ENCODE peak calls at places on chromosomes 7 and 10, in ten cellular contexts. O, B, J, I, A, M, U, L, S and C are unnamed samples.
A peak's percentile ranks its signal among the peaks of the same experiment; 100 is the strongest.

GRCh38 chr7:84738583-84739150 is 448.2 kb downstream of the SEMA3D start:
- DNase-seq in O (no peak), B (no peak), J (no peak), I (no peak), A (no peak), M (no peak), U (no peak), L (no peak), S (no peak), C (no peak)

GRCh38 chr7:74199551-74200355 is 10.1 kb upstream of the LAT2 start:
- DNase-seq in O (no peak), B (no peak), J (no peak), I (no peak), A (no peak), M (no peak), U (no peak), L (no peak), S (no peak), C (no peak)

GRCh38 chr7:159094030-159094740 is 50.5 kb downstream of the VIPR2 start:
- DNase-seq in O (no peak), B (no peak), J (no peak), I (no peak), A (no peak), M (no peak), U (peak; percentile 80), L (no peak), S (no peak), C (no peak)

GRCh38 chr7:47814905-47815613 is 133.2 kb downstream of the PKD1L1 start:
- DNase-seq in O (no peak), B (no peak), J (no peak), I (no peak), A (no peak), M (peak; percentile 22), U (no peak), L (no peak), S (no peak), C (no peak)

GRCh38 chr7:69962077-69962855 is 364.0 kb downstream of the AUTS2 start:
- DNase-seq in O (no peak), B (no peak), J (no peak), I (no peak), A (no peak), M (peak; percentile 8), U (peak; percentile 39), L (peak; percentile 73), S (peak; percentile 81), C (no peak)

GRCh38 chr10:70493660-70494234 is 15.2 kb downstream of the PALD1 start:
- DNase-seq in O (no peak), B (peak; percentile 61), J (no peak), I (no peak), A (no peak), M (no peak), U (no peak), L (no peak), S (no peak), C (no peak)

GRCh38 chr10:24894309-24894708 is 58.1 kb downstream of the PRTFDC1 start:
- DNase-seq in O (peak; percentile 47), B (no peak), J (no peak), I (no peak), A (no peak), M (peak; percentile 82), U (no peak), L (no peak), S (no peak), C (no peak)

GRCh38 chr10:70328987-70329386 is 45.2 kb upstream of the NPFFR1 start:
- DNase-seq in O (peak; percentile 25), B (no peak), J (no peak), I (no peak), A (no peak), M (no peak), U (no peak), L (no peak), S (peak; percentile 44), C (no peak)

GRCh38 chr10:131424053-131424452 is 112.5 kb upstream of the TCERG1L start:
- DNase-seq in O (no peak), B (no peak), J (no peak), I (no peak), A (no peak), M (no peak), U (no peak), L (no peak), S (no peak), C (no peak)

GRCh38 chr10:5165738-5166137 is 19.2 kb downstream of the AKR1C8 start:
- DNase-seq in O (no peak), B (no peak), J (no peak), I (no peak), A (no peak), M (peak; percentile 14), U (no peak), L (no peak), S (no peak), C (no peak)

GRCh38 chr10:97538401-97538800 is 34.2 kb upstream of the ANKRD2 start:
- DNase-seq in O (no peak), B (no peak), J (no peak), I (no peak), A (no peak), M (peak; percentile 38), U (no peak), L (no peak), S (no peak), C (no peak)

GRCh38 chr7:92717601-92717981 is 118.8 kb downstream of the CDK6 start:
- DNase-seq in O (no peak), B (no peak), J (no peak), I (no peak), A (no peak), M (no peak), U (no peak), L (no peak), S (no peak), C (no peak)

GRCh38 chr10:118698421-118698820 is 56.3 kb downstream of the CACUL1 start:
- DNase-seq in O (peak; percentile 20), B (no peak), J (no peak), I (peak; percentile 61), A (peak; percentile 75), M (peak; percentile 72), U (no peak), L (no peak), S (no peak), C (peak; percentile 76)

GRCh38 chr10:93589648-93590562 is 11.1 kb downstream of the RBP4 start:
- DNase-seq in O (no peak), B (no peak), J (no peak), I (no peak), A (no peak), M (no peak), U (no peak), L (no peak), S (no peak), C (no peak)

GRCh38 chr7:10128748-10129147 is 844.9 kb upstream of the PHF14 start:
- DNase-seq in O (no peak), B (no peak), J (no peak), I (no peak), A (no peak), M (no peak), U (peak; percentile 28), L (no peak), S (no peak), C (no peak)

GRCh38 chr10:46285966-46286620 is 704 bp upstream of the ANTXRL start:
- DNase-seq in O (no peak), B (no peak), J (no peak), I (no peak), A (no peak), M (no peak), U (no peak), L (no peak), S (no peak), C (no peak)

GRCh38 chr10:51918451-51918850 is 219.1 kb upstream of the CSTF2T start:
- DNase-seq in O (peak; percentile 1), B (no peak), J (no peak), I (no peak), A (no peak), M (no peak), U (no peak), L (no peak), S (no peak), C (no peak)

GRCh38 chr7:84274029-84274638 is 79.5 kb upstream of the SEMA3A start:
- DNase-seq in O (no peak), B (no peak), J (no peak), I (no peak), A (no peak), M (peak; percentile 17), U (no peak), L (no peak), S (no peak), C (no peak)

GRCh38 chr7:16847381-16847860 is 34.4 kb downstream of the AGR3 start:
- DNase-seq in O (peak; percentile 2), B (no peak), J (no peak), I (no peak), A (no peak), M (peak; percentile 2), U (peak; percentile 16), L (peak; percentile 9), S (no peak), C (no peak)

GRCh38 chr10:28217848-28218247 is 85.0 kb downstream of the MPP7 start:
- DNase-seq in O (peak; percentile 74), B (no peak), J (no peak), I (no peak), A (no peak), M (peak; percentile 43), U (no peak), L (no peak), S (no peak), C (no peak)

GRCh38 chr7:28348631-28349030 is 63.7 kb upstream of the CREB5 start:
- DNase-seq in O (no peak), B (no peak), J (no peak), I (no peak), A (no peak), M (no peak), U (no peak), L (no peak), S (peak; percentile 77), C (no peak)

GRCh38 chr10:5958077-5958476 is 19.3 kb downstream of the IL15RA start:
- DNase-seq in O (no peak), B (no peak), J (no peak), I (no peak), A (no peak), M (no peak), U (no peak), L (no peak), S (no peak), C (no peak)

GRCh38 chr7:99380823-99381663 is 6.5 kb downstream of the ARPC1B start:
- DNase-seq in O (no peak), B (peak; percentile 69), J (peak; percentile 78), I (peak; percentile 83), A (peak; percentile 79), M (peak; percentile 64), U (no peak), L (no peak), S (no peak), C (peak; percentile 90)

GRCh38 chr10:89665302-89665701 is 20.3 kb upstream of the PANK1 start:
- DNase-seq in O (no peak), B (no peak), J (no peak), I (no peak), A (no peak), M (no peak), U (no peak), L (no peak), S (no peak), C (no peak)

GRCh38 chr10:4671451-4672145 is 154.4 kb upstream of the AKR1E2 start:
- DNase-seq in O (no peak), B (no peak), J (no peak), I (no peak), A (no peak), M (no peak), U (no peak), L (no peak), S (no peak), C (no peak)

GRCh38 chr10:110758898-110759297 is 112.8 kb upstream of the PDCD4 start:
- DNase-seq in O (peak; percentile 66), B (no peak), J (no peak), I (no peak), A (no peak), M (peak; percentile 38), U (no peak), L (no peak), S (no peak), C (no peak)

GRCh38 chr7:115721293-115721920 is 309.2 kb downstream of the TFEC start:
- DNase-seq in O (no peak), B (no peak), J (no peak), I (no peak), A (no peak), M (no peak), U (no peak), L (no peak), S (no peak), C (no peak)

GRCh38 chr10:109374215-109374614 is 549.1 kb downstream of the XPNPEP1 start:
- DNase-seq in O (peak; percentile 24), B (no peak), J (no peak), I (no peak), A (no peak), M (peak; percentile 20), U (no peak), L (no peak), S (no peak), C (no peak)